ENCODE peak calls at places on chromosomes 11 and 22, in four cellular contexts. T, F, D and P are unnamed samples.
A peak's percentile ranks its signal among the peaks of the same experiment; 100 is the strongest.

GRCh38 chr11:56885182-56885581 is 103.5 kb upstream of the OR5AK2 start:
- DNase-seq in T (no peak), F (peak; percentile 63), D (no peak), P (no peak)

GRCh38 chr11:115081972-115082371 is 403.6 kb downstream of the NXPE2 start:
- DNase-seq in T (no peak), F (no peak), D (no peak), P (no peak)

GRCh38 chr11:93845181-93846092 is 5.0 kb downstream of the VSTM5 start:
- DNase-seq in T (peak; percentile 31), F (no peak), D (no peak), P (no peak)

GRCh38 chr11:108985611-108986279 is 320.9 kb downstream of the DDX10 start:
- DNase-seq in T (peak; percentile 72), F (no peak), D (no peak), P (peak; percentile 78)

GRCh38 chr11:127639916-127640315 is 639.3 kb upstream of the KIRREL3 start:
- DNase-seq in T (peak; percentile 55), F (no peak), D (no peak), P (no peak)

GRCh38 chr11:64876835-64877341 is 1.5 kb downstream of the EHD1 start:
- DNase-seq in T (peak; percentile 63), F (peak; percentile 83), D (no peak), P (peak; percentile 40)

GRCh38 chr11:19359425-19360000 is 118.8 kb upstream of the E2F8 start:
- DNase-seq in T (peak; percentile 48), F (no peak), D (peak; percentile 25), P (peak; percentile 54)

GRCh38 chr11:100629671-100630070 is 57.4 kb upstream of the ARHGAP42 start:
- DNase-seq in T (no peak), F (no peak), D (no peak), P (no peak)

GRCh38 chr11:69141742-69142141 is 14.0 kb upstream of the SMIM38 start:
- DNase-seq in T (no peak), F (no peak), D (no peak), P (no peak)

GRCh38 chr22:44090571-44090905 is 66.4 kb downstream of the PARVB start:
- DNase-seq in T (no peak), F (no peak), D (no peak), P (no peak)

GRCh38 chr11:111688028-111688427 is 78.2 kb downstream of the PPP2R1B start:
- DNase-seq in T (peak; percentile 34), F (no peak), D (no peak), P (no peak)

GRCh38 chr11:6579681-6580080 is 23.7 kb downstream of the RRP8 start:
- DNase-seq in T (no peak), F (no peak), D (no peak), P (no peak)

GRCh38 chr11:77407613-77408012 is 66.3 kb downstream of the PAK1 start:
- DNase-seq in T (peak; percentile 90), F (no peak), D (no peak), P (peak; percentile 91)

GRCh38 chr11:12287374-12288211 is 89.8 kb upstream of the PARVA start:
- DNase-seq in T (peak; percentile 99), F (no peak), D (no peak), P (peak; percentile 99)

GRCh38 chr22:42160830-42161696 is 30.5 kb upstream of the CYP2D6 start:
- DNase-seq in T (no peak), F (no peak), D (no peak), P (no peak)

GRCh38 chr11:128180446-128181089 is 406.8 kb downstream of the ETS1 start:
- DNase-seq in T (peak; percentile 95), F (no peak), D (no peak), P (peak; percentile 94)

GRCh38 chr11:36456136-36456535 is 53.9 kb downstream of the TRAF6 start:
- DNase-seq in T (peak; percentile 80), F (no peak), D (no peak), P (no peak)

GRCh38 chr11:126567419-126567818 is 211.9 kb downstream of the ST3GAL4 start:
- DNase-seq in T (no peak), F (no peak), D (no peak), P (no peak)

GRCh38 chr11:117719480-117719879 is 77.5 kb downstream of the DSCAML1 start:
- DNase-seq in T (no peak), F (no peak), D (no peak), P (no peak)

GRCh38 chr22:20650294-20651207 is 123.4 kb upstream of the SERPIND1 start:
- DNase-seq in T (no peak), F (no peak), D (no peak), P (no peak)

DNA sequence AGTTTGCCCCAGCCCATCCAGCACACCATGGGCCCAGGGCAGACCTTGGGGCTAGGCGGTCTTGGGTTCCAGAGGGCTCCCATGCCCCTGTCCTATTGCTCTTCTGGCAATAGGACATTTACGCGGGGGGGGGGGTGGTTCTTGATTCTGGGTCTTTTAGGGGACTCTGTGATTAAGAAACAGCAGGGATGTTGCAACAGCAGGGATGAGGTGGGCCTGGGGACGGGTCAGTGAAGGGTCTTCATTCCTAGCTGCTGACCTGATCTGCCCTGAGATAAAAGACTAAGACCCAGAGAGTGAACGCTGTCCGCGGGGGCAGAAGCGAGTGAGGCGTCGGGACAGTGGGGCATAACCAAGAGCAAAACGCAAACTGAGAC is 418 bp upstream of the ADAMTS15 start:
- DNase-seq in T (no peak), F (no peak), D (no peak), P (no peak)
- H3K4me3 ChIP-seq in T (peak overlapping the region; percentile 89), F (peak overlapping the region; percentile 65), D (no peak overlapping the region), P (peak overlapping the region; percentile 83)

DNA sequence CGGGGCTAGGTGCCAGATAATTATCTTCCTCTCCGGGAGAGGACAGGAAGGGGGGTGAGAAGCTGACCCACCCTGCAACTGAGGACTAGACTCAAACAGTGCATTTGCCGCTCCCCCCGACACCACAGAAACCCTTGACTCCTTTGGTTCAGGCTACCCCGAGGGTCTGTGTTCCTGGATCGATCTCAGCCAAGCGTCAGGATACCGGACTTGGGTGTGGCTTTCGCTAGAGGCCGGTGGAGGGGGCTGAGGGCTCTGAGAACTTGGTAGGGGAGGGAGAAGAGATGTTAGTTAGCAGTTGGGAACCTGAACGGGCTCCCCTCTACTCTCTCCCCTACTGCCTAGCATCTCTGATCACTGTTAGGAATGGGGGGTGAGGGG is 840 bp downstream of the SEZ6L start:
- DNase-seq in T (no peak), F (no peak), D (no peak), P (no peak)
- H3K4me3 ChIP-seq in T (no peak overlapping the region), F (peak overlapping the region; percentile 40), D (no peak overlapping the region), P (no peak overlapping the region)

DNA sequence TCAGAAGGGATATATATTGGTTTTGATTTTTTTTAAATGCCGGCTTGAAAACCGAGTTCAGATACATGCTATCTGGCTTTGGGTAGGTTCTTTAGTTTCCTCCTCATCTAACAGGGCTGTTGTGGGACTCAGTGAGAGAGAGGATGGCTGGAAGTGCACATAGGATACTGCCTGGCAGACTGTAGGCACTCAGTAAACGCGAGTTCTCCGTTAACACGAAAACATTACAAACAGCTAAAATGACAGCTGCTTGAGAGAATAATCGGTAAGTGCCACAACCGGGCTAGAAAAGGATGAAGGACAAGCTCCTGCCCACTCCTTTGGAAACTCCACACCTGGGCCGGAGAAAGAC is 369 bp downstream of the XRRA1 start:
- DNase-seq in T (peak; percentile 24), F (no peak), D (peak; percentile 38), P (peak; percentile 36)
- H3K4me3 ChIP-seq in T (peak overlapping the region; percentile 99), F (peak overlapping the region; percentile 92), D (peak overlapping the region; percentile 91), P (peak overlapping the region; percentile 98)

GRCh38 chr11:95254139-95254704 is 23.2 kb upstream of the SESN3 start:
- DNase-seq in T (peak; percentile 91), F (peak; percentile 78), D (peak; percentile 96), P (peak; percentile 92)
- H3K4me3 ChIP-seq in T (peak overlapping the region; percentile 45), F (peak overlapping the region; percentile 40), D (peak overlapping the region; percentile 45), P (peak overlapping the region; percentile 19)